ENCODE peak calls at places on chromosomes 4 and X, in ten cellular contexts. M, I, G, C, D, Y, N, L, E and R are unnamed samples.

GRCh38 chrX:46551494-46552128 is 6.4 kb upstream of the ZNF674 start:
- DNase-seq in M (no peak), I (no peak), G (peak; percentile 77), C (peak; percentile 52), D (no peak), Y (no peak), N (no peak), L (peak; percentile 68), E (peak; percentile 28), R (peak; percentile 41)

GRCh38 chr4:7779194-7779768 is 160.4 kb downstream of the AFAP1 start:
- DNase-seq in M (no peak), I (no peak), G (peak; percentile 43), C (no peak), D (no peak), Y (no peak), N (no peak), L (no peak), E (no peak), R (peak; percentile 75)

GRCh38 chr4:22416403-22416802 is 99.5 kb downstream of the ADGRA3 start:
- DNase-seq in M (no peak), I (no peak), G (peak; percentile 38), C (no peak), D (no peak), Y (no peak), N (no peak), L (no peak), E (no peak), R (no peak)

GRCh38 chr4:40844261-40844660 is 94.5 kb downstream of the NSUN7 start:
- DNase-seq in M (no peak), I (no peak), G (no peak), C (no peak), D (no peak), Y (no peak), N (no peak), L (no peak), E (no peak), R (no peak)

GRCh38 chrX:29231800-29232199 is 644.6 kb downstream of the IL1RAPL1 start:
- DNase-seq in M (no peak), I (no peak), G (no peak), C (no peak), D (no peak), Y (no peak), N (no peak), L (no peak), E (no peak), R (peak; percentile 5)

GRCh38 chr4:77473509-77473908 is 132.1 kb upstream of the CXCL13 start:
- DNase-seq in M (no peak), I (peak; percentile 26), G (peak; percentile 19), C (peak; percentile 10), D (no peak), Y (no peak), N (no peak), L (peak; percentile 47), E (peak; percentile 35), R (peak; percentile 25)

GRCh38 chr4:60926624-60927023 is 273.5 kb upstream of the ADGRL3 start:
- DNase-seq in M (no peak), I (no peak), G (no peak), C (no peak), D (no peak), Y (no peak), N (no peak), L (no peak), E (no peak), R (no peak)

GRCh38 chr4:76533314-76533713 is 98.3 kb downstream of the SHROOM3 start:
- DNase-seq in M (no peak), I (no peak), G (no peak), C (no peak), D (no peak), Y (no peak), N (no peak), L (no peak), E (no peak), R (no peak)

GRCh38 chr4:83851261-83852084 is 315.6 kb downstream of the GPAT3 start:
- DNase-seq in M (no peak), I (no peak), G (peak; percentile 57), C (peak; percentile 53), D (no peak), Y (no peak), N (no peak), L (peak; percentile 86), E (peak; percentile 98), R (peak; percentile 60)

GRCh38 chr4:6909970-6910339 is 329 bp downstream of the TBC1D14 start:
- DNase-seq in M (peak; percentile 30), I (no peak), G (no peak), C (no peak), D (no peak), Y (no peak), N (no peak), L (no peak), E (no peak), R (peak; percentile 60)

GRCh38 chr4:132901224-132901623 is 247.9 kb upstream of the PCDH10 start:
- DNase-seq in M (no peak), I (no peak), G (no peak), C (no peak), D (no peak), Y (no peak), N (no peak), L (no peak), E (no peak), R (no peak)

GRCh38 chr4:40525811-40526598 is 103.7 kb downstream of the RBM47 start:
- DNase-seq in M (no peak), I (no peak), G (peak; percentile 94), C (peak; percentile 73), D (peak; percentile 84), Y (no peak), N (no peak), L (peak; percentile 70), E (peak; percentile 86), R (peak; percentile 90)

GRCh38 chr4:90060039-90060438 is 67.2 kb upstream of the CCSER1 start:
- DNase-seq in M (no peak), I (no peak), G (no peak), C (no peak), D (no peak), Y (no peak), N (no peak), L (no peak), E (no peak), R (no peak)

GRCh38 chrX:49073641-49074575 is at the start of gene PRAF2:
- DNase-seq in M (peak; percentile 81), I (peak; percentile 66), G (peak; percentile 91), C (peak; percentile 90), D (peak; percentile 12), Y (peak; percentile 69), N (peak; percentile 93), L (peak; percentile 89), E (peak; percentile 90), R (peak; percentile 94)

GRCh38 chr4:138588501-138588900 is 346.4 kb upstream of the SLC7A11 start:
- DNase-seq in M (no peak), I (no peak), G (no peak), C (no peak), D (no peak), Y (no peak), N (no peak), L (no peak), E (no peak), R (peak; percentile 12)

GRCh38 chr4:48329976-48330375 is 11.4 kb upstream of the SLAIN2 start:
- DNase-seq in M (no peak), I (no peak), G (peak; percentile 94), C (peak; percentile 80), D (no peak), Y (no peak), N (no peak), L (no peak), E (peak; percentile 69), R (peak; percentile 87)

GRCh38 chr4:519203-519651 is 20.2 kb downstream of the PIGG start:
- DNase-seq in M (no peak), I (no peak), G (no peak), C (no peak), D (no peak), Y (no peak), N (no peak), L (no peak), E (no peak), R (no peak)

GRCh38 chrX:51956441-51956840 is 63.0 kb downstream of the MAGED1 start:
- DNase-seq in M (no peak), I (no peak), G (no peak), C (no peak), D (no peak), Y (no peak), N (no peak), L (no peak), E (no peak), R (no peak)

GRCh38 chr4:102437111-102437510 is 64.0 kb upstream of the NFKB1 start:
- DNase-seq in M (no peak), I (no peak), G (no peak), C (no peak), D (no peak), Y (no peak), N (no peak), L (no peak), E (no peak), R (no peak)

GRCh38 chr4:40264995-40265909 is 68.4 kb downstream of the RHOH start:
- DNase-seq in M (no peak), I (no peak), G (peak; percentile 38), C (no peak), D (no peak), Y (peak; percentile 53), N (peak; percentile 78), L (no peak), E (no peak), R (no peak)

GRCh38 chrX:426881-427280 is 40.2 kb upstream of the PPP2R3B start:
- DNase-seq in M (no peak), I (no peak), G (peak; percentile 53), C (peak; percentile 34), D (no peak), Y (no peak), N (no peak), L (no peak), E (peak; percentile 49), R (no peak)

GRCh38 chr4:2931765-2932560 is 31.2 kb downstream of the NOP14 start:
- DNase-seq in M (no peak), I (no peak), G (no peak), C (no peak), D (no peak), Y (peak; percentile 84), N (peak; percentile 75), L (peak; percentile 71), E (no peak), R (no peak)

GRCh38 chrX:19028560-19028959 is 44.6 kb upstream of the PHKA2 start:
- DNase-seq in M (no peak), I (no peak), G (no peak), C (no peak), D (no peak), Y (no peak), N (no peak), L (no peak), E (no peak), R (no peak)

GRCh38 chr4:14679906-14680305 is 322.4 kb upstream of the CPEB2 start:
- DNase-seq in M (no peak), I (no peak), G (no peak), C (no peak), D (no peak), Y (no peak), N (no peak), L (no peak), E (no peak), R (no peak)

GRCh38 chr4:145285928-145286327 is 105.5 kb upstream of the OTUD4 start:
- DNase-seq in M (no peak), I (no peak), G (peak; percentile 24), C (peak; percentile 10), D (peak; percentile 64), Y (no peak), N (no peak), L (no peak), E (peak; percentile 89), R (peak; percentile 83)

GRCh38 chr4:101191302-101192098 is 155.8 kb downstream of the PPP3CA start:
- DNase-seq in M (no peak), I (no peak), G (peak; percentile 85), C (peak; percentile 69), D (no peak), Y (no peak), N (no peak), L (peak; percentile 61), E (peak; percentile 35), R (peak; percentile 73)

GRCh38 chrX:11770320-11770719 is 12.3 kb downstream of the MSL3 start:
- DNase-seq in M (no peak), I (peak; percentile 28), G (peak; percentile 51), C (peak; percentile 21), D (no peak), Y (no peak), N (peak; percentile 71), L (peak; percentile 41), E (peak; percentile 73), R (peak; percentile 61)

GRCh38 chr4:48439988-48440387 is 43.2 kb upstream of the SLC10A4 start:
- DNase-seq in M (no peak), I (no peak), G (no peak), C (no peak), D (no peak), Y (no peak), N (no peak), L (no peak), E (no peak), R (no peak)